ENCODE peak calls at places on chromosomes 2 and 18, in ten cellular contexts. Z is stimulated activated CD8-positive, alpha-beta memory T cell treated with anti-CD3 and anti-CD28 coated beads, Interleukin-4, amount 100 ng/mL, for 4 hours; M is epithelial cell of esophagus; R is fibroblast of mammary gland; B is RWPE1; K is H1; E is amygdala; Y is Kasumi-1; D is GM20000; J is BE2C. V is an unnamed sample.

GRCh38 chr18:657311-657997 is at the start of gene TYMS:
- DNase-seq in R (peak; percentile 53), K (peak; percentile 81), E (no peak), M (peak; percentile 75), J (peak; percentile 74), Z (no peak), B (peak; percentile 86), D (peak; percentile 79), Y (peak; percentile 84), V (no peak)

GRCh38 chr2:102619414-102620319 is at the start of gene SLC9A2:
- DNase-seq in B (no peak), D (peak; percentile 41), Y (peak; percentile 28), J (no peak), Z (no peak), R (no peak), E (no peak), K (peak; percentile 77), M (peak; percentile 16), V (no peak)

GRCh38 chr2:223100061-223100511 is 48.1 kb downstream of the KCNE4 start:
- DNase-seq in R (peak; percentile 79), J (no peak), D (no peak), Y (no peak), Z (no peak), M (no peak), B (no peak), K (no peak), E (no peak), V (no peak)

GRCh38 chr2:143717053-143717452 is 587.8 kb downstream of the ARHGAP15 start:
- DNase-seq in J (peak; percentile 58), Y (no peak), M (no peak), E (no peak), R (no peak), Z (no peak), B (no peak), D (no peak), K (no peak), V (no peak)

GRCh38 chr2:168427451-168427850 is 28.6 kb upstream of the CERS6 start:
- DNase-seq in Y (no peak), B (no peak), M (no peak), K (no peak), D (no peak), Z (no peak), J (no peak), R (peak; percentile 92), E (no peak), V (no peak)

GRCh38 chr18:79797518-79798345 is at the start of gene KCNG2:
- DNase-seq in R (peak; percentile 16), E (no peak), M (peak; percentile 9), Z (no peak), J (peak; percentile 20), B (peak; percentile 13), Y (no peak), D (peak; percentile 90), K (peak; percentile 78), V (no peak)

GRCh38 chr2:208101716-208102631 is 22.4 kb downstream of the CRYGD start:
- DNase-seq in Z (no peak), M (peak; percentile 40), J (peak; percentile 14), E (no peak), D (no peak), K (peak; percentile 42), B (peak; percentile 44), R (peak; percentile 25), Y (peak; percentile 31), V (no peak)

GRCh38 chr2:34012728-34013302 is 413.7 kb upstream of the FAM98A start:
- DNase-seq in Z (no peak), K (peak; percentile 84), E (peak; percentile 30), Y (peak; percentile 72), R (peak; percentile 45), B (peak; percentile 45), J (peak; percentile 79), D (peak; percentile 32), M (peak; percentile 75), V (no peak)

GRCh38 chr2:143728498-143728897 is 599.3 kb downstream of the ARHGAP15 start:
- DNase-seq in B (no peak), K (no peak), M (peak; percentile 78), Y (no peak), J (no peak), E (no peak), Z (no peak), D (no peak), R (no peak), V (no peak)

GRCh38 chr2:60548844-60549243 is 4.6 kb downstream of the BCL11A start:
- DNase-seq in Z (no peak), M (no peak), B (no peak), J (no peak), D (no peak), E (no peak), Y (no peak), R (no peak), K (no peak), V (no peak)

GRCh38 chr2:135916232-135916631 is 40.0 kb upstream of the MCM6 start:
- DNase-seq in Y (peak; percentile 67), E (no peak), Z (no peak), D (no peak), M (peak; percentile 35), B (peak; percentile 26), K (no peak), J (no peak), R (peak; percentile 52), V (peak; percentile 46)

GRCh38 chr2:152432206-152432653 is 97.3 kb downstream of the FMNL2 start:
- DNase-seq in J (no peak), Z (no peak), R (peak; percentile 98), M (peak; percentile 96), B (peak; percentile 82), D (no peak), Y (no peak), E (no peak), K (no peak), V (no peak)

GRCh38 chr2:112821142-112821541 is 15.4 kb downstream of the IL1B start:
- DNase-seq in E (no peak), Z (no peak), B (no peak), D (peak; percentile 65), Y (no peak), M (peak; percentile 43), J (no peak), R (no peak), K (no peak), V (no peak)

GRCh38 chr2:83823238-83823637 is 635.8 kb downstream of the SUCLG1 start:
- DNase-seq in R (no peak), Z (no peak), D (no peak), M (no peak), B (no peak), J (no peak), E (no peak), Y (no peak), K (no peak), V (no peak)

GRCh38 chr18:45213040-45213333 is 402.3 kb upstream of the SLC14A2 start:
- DNase-seq in Z (no peak), M (no peak), D (no peak), B (no peak), Y (no peak), E (no peak), J (no peak), R (no peak), K (no peak), V (no peak)

GRCh38 chr18:12329125-12329698 is 21.2 kb downstream of the TUBB6 start:
- DNase-seq in B (no peak), Z (no peak), R (no peak), D (no peak), E (no peak), K (no peak), Y (no peak), J (no peak), M (no peak), V (no peak)

GRCh38 chr2:61814761-61815160 is 39.1 kb downstream of the FAM161A start:
- DNase-seq in E (no peak), D (no peak), B (no peak), M (no peak), J (no peak), Y (no peak), Z (no peak), R (no peak), K (no peak), V (no peak)